ENCODE peak calls at places on chromosomes 11 and 22, in eight cellular contexts. E is hepatic stellate cell, W is left ventricle myocardium inferior, M is NCI-H774, D is ureter, Q is 8988T, R is transverse colon, F is RPMI8226. N is an unnamed sample.
A peak's percentile ranks its signal among the peaks of the same experiment; 100 is the strongest.

GRCh38 chr11:126362879-126363655 is 7.6 kb downstream of the ST3GAL4 start:
- DNase-seq in M (no peak), Q (no peak), D (no peak), E (no peak), F (no peak), W (peak; percentile 13), R (no peak), N (no peak)

GRCh38 chr11:5620606-5621521 is 3.9 kb upstream of the TRIM34 start:
- DNase-seq in E (peak; percentile 87), M (no peak), W (no peak), F (no peak), D (no peak), R (no peak), Q (no peak), N (peak; percentile 11)

GRCh38 chr11:134337051-134337450 is 5.3 kb downstream of the GLB1L2 start:
- DNase-seq in E (no peak), M (no peak), F (no peak), D (no peak), W (no peak), Q (no peak), R (no peak), N (no peak)

GRCh38 chr11:76910620-76911414 is 50.1 kb downstream of the ACER3 start:
- DNase-seq in F (no peak), R (no peak), E (no peak), Q (no peak), D (peak; percentile 51), M (no peak), W (peak; percentile 22), N (no peak)

GRCh38 chr22:27576815-27577564 is 224.6 kb downstream of the MN1 start:
- DNase-seq in R (no peak), F (no peak), D (no peak), M (no peak), Q (no peak), E (peak; percentile 58), W (peak; percentile 59), N (no peak)

GRCh38 chr11:72813740-72814138 is 472 bp upstream of the ATG16L2 start:
- DNase-seq in W (peak; percentile 88), F (peak; percentile 84), M (peak; percentile 87), Q (peak; percentile 83), R (peak; percentile 87), E (peak; percentile 83), D (no peak), N (peak; percentile 86)

GRCh38 chr22:44686873-44687600 is 15.0 kb upstream of the PRR5 start:
- DNase-seq in D (no peak), E (peak; percentile 46), R (no peak), Q (no peak), W (no peak), F (no peak), M (no peak), N (no peak)

GRCh38 chr11:39668640-39669039 is 1790.8 kb downstream of the LRRC4C start:
- DNase-seq in R (no peak), M (no peak), F (no peak), D (no peak), E (no peak), Q (no peak), W (no peak), N (no peak)

GRCh38 chr22:28907311-28908008 is 24.1 kb downstream of the ZNRF3 start:
- DNase-seq in E (no peak), W (no peak), D (no peak), M (no peak), R (no peak), Q (no peak), F (no peak), N (no peak)

GRCh38 chr11:59463176-59463575 is 6.4 kb downstream of the OR4D6 start:
- DNase-seq in R (no peak), E (no peak), M (no peak), D (peak; percentile 44), F (no peak), W (no peak), Q (no peak), N (no peak)

GRCh38 chr11:40241524-40242037 is 1217.9 kb downstream of the LRRC4C start:
- DNase-seq in D (peak; percentile 44), W (no peak), F (no peak), E (no peak), M (no peak), R (no peak), Q (no peak), N (no peak)

GRCh38 chr11:65639623-65640482 is 2.0 kb downstream of the SIPA1 start:
- DNase-seq in Q (no peak), M (no peak), F (no peak), E (no peak), W (peak; percentile 45), R (peak; percentile 67), D (no peak), N (no peak)

GRCh38 chr11:133844217-133844616 is 1.1 kb downstream of the SPATA19 start:
- DNase-seq in M (no peak), E (no peak), F (no peak), Q (no peak), R (no peak), W (no peak), D (no peak), N (no peak)

GRCh38 chr22:49960159-49960966 is at the start of gene PIM3:
- DNase-seq in W (peak; percentile 94), R (peak; percentile 97), E (peak; percentile 99), Q (peak; percentile 99), M (peak; percentile 90), D (peak; percentile 95), F (peak; percentile 99), N (peak; percentile 93)

GRCh38 chr11:3929689-3930088 is 74.2 kb downstream of the STIM1 start:
- DNase-seq in E (no peak), D (no peak), Q (no peak), F (no peak), M (no peak), W (no peak), R (no peak), N (no peak)